ENCODE peak calls at places on chromosomes 4 and X, in nine cellular contexts. J is uterus; Z is aorta; X is OCI-LY7; T is endodermal cell; S is heart left ventricle; W is ovary; D is body of pancreas; O is CD8-positive, alpha-beta T cell. E is an unnamed sample.

GRCh38 chr4:40843696-40844095 is 93.9 kb downstream of the NSUN7 start:
- DNase-seq in J (no peak), Z (no peak), X (peak), T (peak), S (no peak), W (no peak), D (no peak), O (no peak), E (no peak)

GRCh38 chrX:40266490-40267333 is 169.0 kb upstream of the BCOR start:
- DNase-seq in J (peak), Z (peak), X (peak), T (peak), S (peak), W (peak), D (peak), O (peak), E (peak)

GRCh38 chrX:346034-346813 is 27.6 kb upstream of the GTPBP6 start:
- DNase-seq in J (no peak), Z (peak), X (no peak), T (no peak), S (no peak), W (peak), D (no peak), O (no peak), E (no peak)

GRCh38 chr4:76526585-76526990 is 91.6 kb downstream of the SHROOM3 start:
- DNase-seq in J (no peak), Z (no peak), X (no peak), T (no peak), S (no peak), W (no peak), D (peak), O (no peak), E (no peak)

GRCh38 chr4:53541577-53542206 is 49.6 kb downstream of the LNX1 start:
- DNase-seq in J (peak), Z (no peak), X (no peak), T (no peak), S (no peak), W (no peak), D (no peak), O (no peak), E (no peak)

GRCh38 chr4:88009871-88010270 is 2.4 kb downstream of the PKD2 start:
- DNase-seq in J (no peak), Z (no peak), X (no peak), T (no peak), S (no peak), W (no peak), D (no peak), O (no peak), E (no peak)

GRCh38 chrX:3713225-3713936 is at the start of gene PRKX:
- DNase-seq in J (peak), Z (peak), X (peak), T (peak), S (peak), W (peak), D (peak), O (peak), E (no peak)

GRCh38 chrX:132490086-132490419 is 1.2 kb upstream of the MBNL3 start:
- DNase-seq in J (no peak), Z (no peak), X (no peak), T (no peak), S (no peak), W (no peak), D (no peak), O (no peak), E (no peak)

GRCh38 chr4:183636923-183637322 is 22.1 kb downstream of the RWDD4 start:
- DNase-seq in J (no peak), Z (peak), X (no peak), T (no peak), S (no peak), W (no peak), D (peak), O (no peak), E (no peak)

GRCh38 chr4:175435437-175435836 is 376.6 kb downstream of the GPM6A start:
- DNase-seq in J (no peak), Z (no peak), X (peak), T (no peak), S (no peak), W (no peak), D (peak), O (no peak), E (no peak)

GRCh38 chr4:128163177-128164117 is 102.3 kb downstream of the LARP1B start:
- DNase-seq in J (no peak), Z (no peak), X (no peak), T (peak), S (no peak), W (no peak), D (no peak), O (no peak), E (no peak)
- H3K27ac ChIP-seq in J (no peak), Z (no peak), X (no peak), T (no peak), S (no peak), W (no peak), D (no peak), O (no peak), E (no peak)

GRCh38 chrX:9342581-9343051 is 122.2 kb upstream of the TBL1X start:
- DNase-seq in J (peak), Z (peak), X (no peak), T (peak), S (peak), W (peak), D (peak), O (no peak), E (peak)

GRCh38 chrX:9339603-9340569 is 125.0 kb upstream of the TBL1X start:
- DNase-seq in J (peak), Z (no peak), X (no peak), T (peak), S (peak), W (peak), D (no peak), O (no peak), E (peak)

GRCh38 chrX:9338986-9339385 is 125.9 kb upstream of the TBL1X start:
- DNase-seq in J (no peak), Z (no peak), X (no peak), T (no peak), S (no peak), W (no peak), D (no peak), O (no peak), E (no peak)

GRCh38 chrX:9341305-9342201 is 123.3 kb upstream of the TBL1X start:
- DNase-seq in J (peak), Z (peak), X (peak), T (no peak), S (peak), W (peak), D (peak), O (no peak), E (peak)

DNA sequence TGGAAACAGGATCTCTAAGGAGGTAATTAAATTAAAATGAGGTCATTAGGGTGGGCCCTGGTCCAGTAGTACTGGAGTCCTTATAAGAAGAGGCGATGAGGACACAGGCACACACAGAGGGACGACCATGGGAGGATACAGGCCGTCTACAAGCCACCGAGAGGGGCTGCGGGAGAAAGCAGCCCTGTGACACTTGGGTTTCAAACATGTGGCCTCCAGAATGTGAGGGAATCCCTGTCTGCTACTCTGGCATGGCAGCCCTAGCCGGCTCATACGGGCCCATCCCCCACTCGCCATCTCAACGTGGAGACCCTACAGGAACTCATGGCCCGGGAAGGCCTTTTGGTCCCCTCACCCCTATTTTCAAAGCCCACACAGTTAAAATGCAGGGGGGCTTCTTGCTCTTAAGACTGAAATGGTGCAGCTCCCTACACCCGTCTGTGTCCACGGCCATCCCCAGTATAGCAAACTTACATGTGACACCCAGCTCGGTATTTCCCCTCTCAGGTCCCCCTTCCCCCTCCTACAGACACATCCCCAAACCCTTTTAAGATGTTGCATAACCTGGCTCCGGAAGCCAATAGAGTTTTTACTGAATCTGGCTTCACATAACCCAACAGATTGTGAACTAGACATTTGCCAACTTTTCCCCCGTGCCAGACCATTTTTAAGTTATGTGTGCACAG is 124.1 kb upstream of the TBL1X start:
- DNase-seq in J (peak), Z (peak), X (peak), T (peak), S (peak), W (peak), D (peak), O (no peak), E (peak)
- H3K4me3 ChIP-seq in J (no peak), Z (no peak), X (peak), T (no peak), S (no peak), W (no peak), D (no peak), O (peak), E (peak)

GRCh38 chr4:82753238-82753637 is 45.4 kb downstream of the SCD5 start:
- DNase-seq in J (no peak), Z (no peak), X (no peak), T (peak), S (no peak), W (no peak), D (peak), O (no peak), E (no peak)
- H3K27ac ChIP-seq in J (no peak), Z (peak), X (no peak), T (no peak), S (peak), W (no peak), D (peak), O (no peak), E (peak)

GRCh38 chr4:122914938-122915337 is 7.5 kb downstream of the NUDT6 start:
- DNase-seq in J (no peak), Z (no peak), X (no peak), T (no peak), S (no peak), W (no peak), D (no peak), O (no peak), E (no peak)

GRCh38 chr4:122911588-122911987 is 10.8 kb downstream of the NUDT6 start:
- DNase-seq in J (no peak), Z (no peak), X (no peak), T (no peak), S (no peak), W (no peak), D (no peak), O (no peak), E (no peak)

GRCh38 chr4:122917731-122918130 is 4.7 kb downstream of the NUDT6 start:
- DNase-seq in J (no peak), Z (no peak), X (no peak), T (no peak), S (no peak), W (no peak), D (no peak), O (no peak), E (no peak)

GRCh38 chr4:122912810-122913575 is 9.4 kb downstream of the NUDT6 start:
- DNase-seq in J (no peak), Z (no peak), X (no peak), T (no peak), S (no peak), W (no peak), D (no peak), O (no peak), E (no peak)

GRCh38 chr4:122914292-122914904 is 8.0 kb downstream of the NUDT6 start:
- DNase-seq in J (no peak), Z (no peak), X (peak), T (no peak), S (no peak), W (no peak), D (no peak), O (no peak), E (no peak)
- H3K4me3 ChIP-seq in J (no peak), Z (no peak), X (no peak), T (no peak), S (no peak), W (no peak), D (no peak), O (no peak), E (no peak)

GRCh38 chr4:58453956-58454355 is 1343.8 kb upstream of the IGFBP7 start:
- DNase-seq in J (no peak), Z (no peak), X (no peak), T (no peak), S (no peak), W (no peak), D (no peak), O (no peak), E (no peak)

GRCh38 chr4:58451707-58452106 is 1341.5 kb upstream of the IGFBP7 start:
- DNase-seq in J (no peak), Z (no peak), X (no peak), T (no peak), S (no peak), W (no peak), D (no peak), O (no peak), E (no peak)

DNA sequence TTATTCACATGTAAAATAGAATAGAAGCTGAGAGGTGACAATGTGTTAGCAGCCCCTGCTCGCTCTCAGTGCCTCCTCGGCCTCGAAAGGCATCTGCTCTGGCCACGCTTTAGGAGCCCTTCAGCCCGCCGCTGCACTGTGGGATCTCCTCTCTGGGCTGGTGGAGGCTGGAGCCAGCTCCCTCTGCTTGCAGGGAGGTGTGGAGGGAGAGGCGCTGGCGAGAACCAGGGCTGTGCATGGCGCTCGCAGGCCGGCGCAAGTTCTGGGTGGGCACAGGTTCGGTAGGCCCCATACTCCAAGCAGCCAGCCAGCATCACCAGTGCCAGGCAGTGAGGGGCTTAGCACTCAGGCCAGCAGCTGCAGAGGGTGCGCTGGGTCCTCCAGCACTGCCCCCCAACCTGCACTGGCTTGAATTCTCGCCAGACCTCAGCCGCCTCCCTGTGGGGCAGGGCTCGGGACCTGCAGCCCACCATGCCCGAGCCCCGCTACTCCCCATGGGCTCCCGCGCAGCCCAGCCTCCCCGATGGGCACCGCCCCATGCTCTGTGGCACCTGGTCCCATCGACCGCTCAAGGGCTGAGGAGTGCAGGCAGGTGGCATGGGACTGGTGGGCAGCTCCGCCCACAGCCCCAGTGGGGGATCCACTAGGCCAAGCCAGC is 1346.7 kb upstream of the IGFBP7 start:
- DNase-seq in J (no peak), Z (no peak), X (no peak), T (no peak), S (no peak), W (no peak), D (no peak), O (no peak), E (no peak)
- H3K27ac ChIP-seq in J (no peak), Z (no peak), X (no peak), T (no peak), S (no peak), W (no peak), D (no peak), O (no peak), E (no peak)

DNA sequence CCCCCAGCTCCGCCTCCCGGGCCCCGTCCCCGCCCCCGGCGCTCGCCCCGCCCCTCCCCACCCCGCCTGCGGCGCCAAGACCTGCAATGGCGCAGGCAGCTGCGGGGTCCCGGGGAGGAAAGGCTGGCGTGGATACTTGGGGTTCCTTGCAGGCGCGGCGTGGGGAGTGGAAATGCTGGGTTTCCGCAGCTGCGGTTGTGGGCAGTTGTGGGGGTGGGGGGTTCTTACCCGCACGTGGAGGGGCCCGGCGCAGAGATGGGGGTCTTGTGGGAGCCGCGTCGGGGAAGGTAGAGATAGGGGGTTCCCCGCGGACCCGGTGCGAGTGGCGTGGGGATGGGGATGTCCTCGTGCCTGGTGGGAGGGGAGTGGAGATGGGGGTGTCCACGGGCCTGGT is 678 bp upstream of the ASMTL start:
- DNase-seq in J (no peak), Z (peak), X (no peak), T (no peak), S (no peak), W (no peak), D (no peak), O (no peak), E (no peak)
- H3K4me3 ChIP-seq in J (peak), Z (peak), X (peak), T (peak), S (peak), W (peak), D (peak), O (peak), E (peak)

GRCh38 chr4:24582235-24582863 is 2.0 kb downstream of the DHX15 start:
- DNase-seq in J (no peak), Z (no peak), X (no peak), T (no peak), S (no peak), W (no peak), D (no peak), O (no peak), E (no peak)

GRCh38 chr4:24573582-24573981 is 10.8 kb downstream of the DHX15 start:
- DNase-seq in J (no peak), Z (no peak), X (no peak), T (no peak), S (no peak), W (no peak), D (no peak), O (no peak), E (no peak)

GRCh38 chr4:24574256-24574655 is 10.1 kb downstream of the DHX15 start:
- DNase-seq in J (no peak), Z (no peak), X (no peak), T (no peak), S (no peak), W (no peak), D (no peak), O (no peak), E (no peak)

GRCh38 chr4:24576276-24576675 is 8.1 kb downstream of the DHX15 start:
- DNase-seq in J (no peak), Z (no peak), X (no peak), T (no peak), S (no peak), W (no peak), D (no peak), O (no peak), E (no peak)

GRCh38 chr4:24578364-24578763 is 6.0 kb downstream of the DHX15 start:
- DNase-seq in J (no peak), Z (no peak), X (no peak), T (no peak), S (no peak), W (no peak), D (no peak), O (no peak), E (no peak)
- H3K27ac ChIP-seq in J (no peak), Z (no peak), X (no peak), T (no peak), S (no peak), W (no peak), D (no peak), O (no peak), E (no peak)

E was measured in tibial nerve.